ENCODE peak calls at places on chromosomes 4 and X, in eight cellular contexts. A, W, T, C, S, O, U and Y are unnamed samples.
A peak's percentile ranks its signal among the peaks of the same experiment; 100 is the strongest.

GRCh38 chrX:152641996-152642395 is 4.3 kb downstream of the GABRQ start:
- DNase-seq in A (no peak), S (no peak), C (no peak), T (no peak), O (no peak), U (no peak), W (no peak), Y (no peak)

GRCh38 chr4:83219344-83219990 is 65.1 kb downstream of the COQ2 start:
- DNase-seq in O (no peak), A (peak; percentile 94), S (no peak), U (peak; percentile 77), W (no peak), T (no peak), C (no peak), Y (no peak)

GRCh38 chrX:101062171-101062570 is 10.3 kb upstream of the TRMT2B start:
- DNase-seq in S (no peak), O (no peak), T (no peak), A (no peak), C (no peak), U (no peak), W (no peak), Y (no peak)

GRCh38 chr4:79042079-79042674 is 102.9 kb upstream of the PAQR3 start:
- DNase-seq in O (no peak), T (no peak), C (no peak), U (no peak), W (no peak), S (no peak), A (peak; percentile 39), Y (peak; percentile 10)

GRCh38 chrX:139967300-139967699 is 2.0 kb upstream of the CXorf66 start:
- DNase-seq in W (no peak), U (no peak), T (no peak), A (no peak), C (no peak), O (no peak), S (no peak), Y (no peak)

GRCh38 chr4:54543088-54543795 is 114.5 kb upstream of the KIT start:
- DNase-seq in C (no peak), W (no peak), A (no peak), S (no peak), U (no peak), T (no peak), O (no peak), Y (no peak)

GRCh38 chr4:36420111-36420679 is 138.8 kb downstream of the DTHD1 start:
- DNase-seq in T (no peak), W (no peak), A (no peak), C (no peak), O (no peak), U (no peak), S (no peak), Y (no peak)

GRCh38 chr4:142925161-142925560 is 79.1 kb upstream of the INPP4B start:
- DNase-seq in U (no peak), W (no peak), C (no peak), T (no peak), O (no peak), A (no peak), S (no peak), Y (no peak)

GRCh38 chrX:125953769-125954168 is 212.3 kb downstream of the DCAF12L2 start:
- DNase-seq in U (no peak), C (no peak), S (no peak), A (no peak), O (no peak), W (no peak), T (no peak), Y (no peak)

GRCh38 chr4:35358001-35358584 is 886.2 kb downstream of the ARAP2 start:
- DNase-seq in O (no peak), C (no peak), T (no peak), U (no peak), W (no peak), S (no peak), A (no peak), Y (no peak)

GRCh38 chr4:32519060-32519459 is 1798.9 kb downstream of the PCDH7 start:
- DNase-seq in C (no peak), W (no peak), O (no peak), T (no peak), S (no peak), U (no peak), A (no peak), Y (no peak)

GRCh38 chrX:75887833-75888232 is 102.8 kb upstream of the MAGEE2 start:
- DNase-seq in S (no peak), A (no peak), C (no peak), U (no peak), O (no peak), W (no peak), T (no peak), Y (no peak)

GRCh38 chr4:25795566-25796454 is 67.0 kb downstream of the SEL1L3 start:
- DNase-seq in T (no peak), C (no peak), S (no peak), W (no peak), O (no peak), A (no peak), U (no peak), Y (no peak)

GRCh38 chr4:3524920-3525319 is 7.3 kb downstream of the LRPAP1 start:
- DNase-seq in C (no peak), U (no peak), T (no peak), A (no peak), S (no peak), O (peak; percentile 54), W (peak; percentile 53), Y (no peak)

GRCh38 chr4:24195976-24196736 is 306.3 kb upstream of the PPARGC1A start:
- DNase-seq in T (no peak), S (no peak), W (no peak), U (no peak), A (no peak), C (no peak), O (no peak), Y (peak; percentile 7)

GRCh38 chr4:30808266-30808665 is 88.1 kb downstream of the PCDH7 start:
- DNase-seq in O (no peak), A (no peak), S (no peak), C (no peak), T (no peak), W (no peak), U (no peak), Y (no peak)

GRCh38 chr4:30801876-30802275 is 81.7 kb downstream of the PCDH7 start:
- DNase-seq in C (no peak), T (no peak), S (no peak), W (no peak), A (no peak), U (no peak), O (no peak), Y (no peak)

DNA sequence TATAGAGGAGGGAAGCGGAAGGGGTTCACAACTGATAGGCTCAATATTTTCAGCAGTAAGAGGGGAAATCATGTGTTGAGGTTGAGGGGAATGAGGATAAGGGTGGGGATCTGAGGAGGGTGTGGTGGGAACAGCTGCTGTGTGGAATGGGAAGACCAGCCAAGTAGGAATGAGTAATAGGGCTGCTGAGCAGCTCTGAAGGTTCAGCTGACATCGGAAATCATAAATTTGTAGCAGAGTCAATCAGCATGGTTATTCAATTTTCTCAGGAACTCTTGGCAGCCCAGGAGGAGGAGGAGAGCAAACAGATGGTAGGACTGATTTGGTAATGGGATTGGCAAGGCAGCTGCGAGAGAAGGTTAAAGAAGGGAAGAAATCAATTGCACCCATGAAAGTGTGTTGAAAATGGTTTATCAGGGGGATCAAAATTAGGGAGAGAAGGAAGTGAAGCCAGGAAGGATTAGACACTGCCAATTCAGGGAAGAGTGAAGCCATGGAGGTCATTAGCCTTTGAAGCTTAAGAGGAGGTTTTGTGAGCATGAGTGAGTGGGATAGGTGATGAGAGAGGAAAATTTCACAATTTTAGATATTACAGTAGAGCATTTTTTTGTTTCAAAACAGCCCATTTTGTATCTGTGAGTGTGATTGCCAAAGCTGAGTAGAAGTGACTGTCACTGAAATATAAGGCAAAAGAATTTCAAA is 82.6 kb downstream of the PCDH7 start:
- DNase-seq in A (no peak), C (no peak), T (no peak), W (no peak), S (peak; percentile 23), U (no peak), O (no peak), Y (no peak)
- H3K4me3 ChIP-seq in A (no peak overlapping the region), C (no peak overlapping the region), T (no peak overlapping the region), W (no peak overlapping the region), S (no peak overlapping the region), U (no peak overlapping the region), O (no peak overlapping the region), Y (no peak overlapping the region)

DNA sequence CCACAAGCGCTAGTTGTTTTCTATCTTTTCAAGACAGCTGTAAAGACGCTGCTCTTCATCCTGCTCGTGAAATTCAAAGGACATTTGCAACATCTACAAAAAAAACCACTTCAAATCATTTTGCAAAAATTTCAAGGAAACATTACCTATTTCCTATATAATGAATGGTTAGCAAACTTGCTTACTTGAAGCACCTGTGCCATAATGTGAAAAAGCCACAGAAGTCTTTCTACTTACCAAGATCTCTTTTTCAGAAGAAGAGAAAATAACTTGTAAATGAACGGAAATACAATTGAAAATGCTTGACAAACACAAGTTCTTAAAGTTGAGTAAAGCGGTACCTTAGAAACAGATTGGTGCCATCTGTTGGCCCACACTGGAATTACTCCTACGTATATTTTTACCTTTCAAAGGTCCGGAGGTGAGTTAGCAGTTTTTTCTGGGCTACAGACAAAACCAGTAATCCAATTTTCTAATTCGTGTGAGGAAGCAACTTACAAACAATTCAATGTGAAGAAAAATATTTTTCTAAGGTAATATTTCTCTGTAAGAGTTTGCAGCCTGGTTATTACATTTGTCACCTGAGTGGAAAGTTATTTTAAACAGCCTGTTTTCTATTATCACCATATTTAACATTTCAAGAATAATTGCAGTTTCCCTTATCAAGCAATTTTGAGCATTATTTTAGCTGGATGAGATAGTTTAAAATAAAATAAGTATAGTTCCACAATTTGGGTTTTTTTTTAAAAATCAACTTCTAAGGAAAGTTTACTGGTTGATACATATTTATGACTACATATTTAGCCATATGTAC is at the start of gene TLR6:
- DNase-seq in W (no peak), O (no peak), A (peak; percentile 91), S (peak; percentile 39), C (no peak), T (no peak), U (peak; percentile 91), Y (peak; percentile 53)
- H3K27ac ChIP-seq in W (peak within 1 kb of the TSS; percentile 53), O (no peak within 1 kb of the TSS), A (peak within 1 kb of the TSS; percentile 64), S (peak within 1 kb of the TSS; percentile 56), C (peak within 1 kb of the TSS; percentile 72), T (peak within 1 kb of the TSS; percentile 80), U (peak within 1 kb of the TSS; percentile 96), Y (peak within 1 kb of the TSS; percentile 5)

GRCh38 chrX:63581906-63582305 is 203.1 kb downstream of the ARHGEF9 start:
- DNase-seq in A (no peak), C (no peak), T (no peak), U (no peak), W (no peak), O (no peak), S (no peak), Y (no peak)

GRCh38 chrX:63581390-63581789 is 203.6 kb downstream of the ARHGEF9 start:
- DNase-seq in T (no peak), U (no peak), A (no peak), W (no peak), C (no peak), S (no peak), O (no peak), Y (no peak)

GRCh38 chrX:63585936-63586335 is 199.1 kb downstream of the ARHGEF9 start:
- DNase-seq in O (no peak), C (no peak), T (no peak), S (no peak), A (no peak), U (no peak), W (no peak), Y (no peak)
- H3K27me3 ChIP-seq in O (no peaks in the 10 kb centered on the region), C (peaks cover 17% of the 10 kb centered on the region), T (no peaks in the 10 kb centered on the region), S (no peaks in the 10 kb centered on the region), A (no peaks in the 10 kb centered on the region), U (no peaks in the 10 kb centered on the region), W (no peaks in the 10 kb centered on the region), Y (no peaks in the 10 kb centered on the region)

GRCh38 chr4:62232755-62233280 is 1032.7 kb downstream of the ADGRL3 start:
- DNase-seq in A (no peak), C (no peak), S (no peak), T (no peak), W (no peak), O (no peak), U (no peak), Y (no peak)

GRCh38 chr4:62231994-62232393 is 1031.9 kb downstream of the ADGRL3 start:
- DNase-seq in A (no peak), O (no peak), T (no peak), W (no peak), C (no peak), U (no peak), S (no peak), Y (no peak)
- H3K4me3 ChIP-seq in A (no peak overlapping the region), O (no peak overlapping the region), T (no peak overlapping the region), W (no peak overlapping the region), C (no peak overlapping the region), U (no peak overlapping the region), S (no peak overlapping the region), Y (no peak overlapping the region)